ENCODE peak calls at places on chromosomes 11 and 22, in nine cellular contexts. Y, B, V, M, R, E, G, Z and N are unnamed samples.

GRCh38 chr11:30786392-30787120 is 200.4 kb upstream of the MPPED2 start:
- DNase-seq in Y (no peak), B (no peak), V (no peak), M (no peak), R (no peak), E (no peak), G (no peak), Z (peak), N (no peak)

GRCh38 chr11:14411818-14412217 is 52.8 kb upstream of the RRAS2 start:
- DNase-seq in Y (no peak), B (peak), V (no peak), M (no peak), R (peak), E (no peak), G (no peak), Z (no peak), N (no peak)

GRCh38 chr11:62922653-62923371 is 1.6 kb upstream of the CHRM1 start:
- DNase-seq in Y (no peak), B (no peak), V (no peak), M (peak), R (no peak), E (peak), G (no peak), Z (no peak), N (peak)

GRCh38 chr11:103338621-103339484 is 229.6 kb downstream of the DYNC2H1 start:
- DNase-seq in Y (no peak), B (peak), V (no peak), M (no peak), R (no peak), E (no peak), G (no peak), Z (no peak), N (no peak)

GRCh38 chr11:72685560-72686480 is 11.6 kb upstream of the PDE2A start:
- DNase-seq in Y (no peak), B (no peak), V (no peak), M (no peak), R (no peak), E (no peak), G (no peak), Z (no peak), N (peak)

GRCh38 chr22:50546326-50547230 is 879 bp downstream of the KLHDC7B start:
- DNase-seq in Y (no peak), B (no peak), V (no peak), M (no peak), R (no peak), E (no peak), G (no peak), Z (no peak), N (no peak)

GRCh38 chr11:106553304-106553703 is 465.0 kb downstream of the GUCY1A2 start:
- DNase-seq in Y (no peak), B (no peak), V (no peak), M (no peak), R (no peak), E (no peak), G (no peak), Z (no peak), N (no peak)

GRCh38 chr11:19320764-19321163 is 80.0 kb upstream of the E2F8 start:
- DNase-seq in Y (no peak), B (no peak), V (no peak), M (no peak), R (no peak), E (no peak), G (no peak), Z (no peak), N (no peak)

GRCh38 chr11:120940297-120940847 is 83.5 kb upstream of the TBCEL start:
- DNase-seq in Y (no peak), B (no peak), V (no peak), M (no peak), R (no peak), E (no peak), G (no peak), Z (no peak), N (no peak)

GRCh38 chr11:72263363-72263762 is 19.4 kb upstream of the PHOX2A start:
- DNase-seq in Y (no peak), B (peak), V (no peak), M (no peak), R (peak), E (no peak), G (no peak), Z (no peak), N (no peak)